ENCODE peak calls at places on chromosomes 6 and 20, in ten cellular contexts. J is mesothelial cell of epicardium, Y is A549, F is nephron progenitor cell, Q is WTC11, A is progenitor cell of endocrine pancreas, W is Caco-2, V is OCI-LY7, M is mucosa of descending colon, B is HFFc6. C is an unnamed sample.

GRCh38 chr20:914727-915498 is 1.2 kb downstream of the ANGPT4 start:
- DNase-seq in J (no peak), Y (no peak), F (no peak), Q (no peak), A (no peak), W (no peak), V (no peak), M (no peak), B (no peak), C (no peak)

GRCh38 chr6:30556964-30557682 is at the start of gene PRR3:
- DNase-seq in J (peak), Y (peak), F (peak), Q (peak), A (peak), W (peak), V (peak), M (peak), B (peak), C (peak)

GRCh38 chr20:60921021-60921622 is 330.9 kb upstream of the CDH4 start:
- DNase-seq in J (peak), Y (peak), F (peak), Q (no peak), A (peak), W (peak), V (no peak), M (no peak), B (no peak), C (no peak)

GRCh38 chr6:155448823-155449789 is 6.5 kb downstream of the NOX3 start:
- DNase-seq in J (no peak), Y (no peak), F (peak), Q (no peak), A (no peak), W (no peak), V (no peak), M (no peak), B (no peak), C (no peak)

GRCh38 chr20:38616457-38616856 is 14.8 kb downstream of the ARHGAP40 start:
- DNase-seq in J (no peak), Y (no peak), F (no peak), Q (no peak), A (no peak), W (no peak), V (no peak), M (no peak), B (no peak), C (no peak)

GRCh38 chr6:148959008-148959407 is 212.2 kb downstream of the UST start:
- DNase-seq in J (no peak), Y (no peak), F (no peak), Q (no peak), A (no peak), W (no peak), V (no peak), M (no peak), B (no peak), C (no peak)

GRCh38 chr6:156779206-156780116 is 2.3 kb downstream of the ARID1B start:
- DNase-seq in J (peak), Y (no peak), F (peak), Q (peak), A (peak), W (no peak), V (peak), M (peak), B (no peak), C (no peak)

GRCh38 chr6:89146748-89147715 is 1.2 kb downstream of the PM20D2 start:
- DNase-seq in J (no peak), Y (peak), F (no peak), Q (peak), A (no peak), W (peak), V (peak), M (no peak), B (peak), C (no peak)

GRCh38 chr6:46296586-46296985 is 125.8 kb upstream of the ENPP5 start:
- DNase-seq in J (no peak), Y (no peak), F (no peak), Q (no peak), A (no peak), W (no peak), V (no peak), M (no peak), B (no peak), C (no peak)

GRCh38 chr20:14922503-14923267 is 585.3 kb upstream of the FLRT3 start:
- DNase-seq in J (no peak), Y (no peak), F (no peak), Q (no peak), A (no peak), W (no peak), V (no peak), M (no peak), B (no peak), C (no peak)

GRCh38 chr6:135814043-135814442 is 37.5 kb upstream of the PDE7B start:
- DNase-seq in J (no peak), Y (no peak), F (no peak), Q (no peak), A (no peak), W (no peak), V (no peak), M (no peak), B (no peak), C (no peak)

GRCh38 chr20:3483309-3483708 is 12.5 kb downstream of the ATRN start:
- DNase-seq in J (no peak), Y (no peak), F (no peak), Q (no peak), A (no peak), W (peak), V (no peak), M (no peak), B (no peak), C (no peak)

GRCh38 chr6:12196326-12196936 is 93.7 kb upstream of the EDN1 start:
- DNase-seq in J (no peak), Y (no peak), F (no peak), Q (no peak), A (no peak), W (no peak), V (no peak), M (no peak), B (peak), C (no peak)

GRCh38 chr6:136079701-136080565 is 170.2 kb downstream of the MTFR2 start:
- DNase-seq in J (no peak), Y (no peak), F (no peak), Q (no peak), A (no peak), W (no peak), V (no peak), M (no peak), B (no peak), C (no peak)

GRCh38 chr6:16947461-16948159 is 154.2 kb upstream of the STMND1 start:
- DNase-seq in J (no peak), Y (no peak), F (no peak), Q (no peak), A (no peak), W (no peak), V (no peak), M (no peak), B (peak), C (no peak)

GRCh38 chr6:33869121-33869520 is 65.3 kb upstream of the MLN start:
- DNase-seq in J (no peak), Y (no peak), F (no peak), Q (no peak), A (no peak), W (no peak), V (no peak), M (no peak), B (no peak), C (no peak)

GRCh38 chr20:46963758-46964181 is 69.1 kb downstream of the EYA2 start:
- DNase-seq in J (no peak), Y (no peak), F (no peak), Q (no peak), A (no peak), W (no peak), V (peak), M (no peak), B (no peak), C (no peak)

GRCh38 chr6:56370591-56371198 is 123.3 kb upstream of the COL21A1 start:
- DNase-seq in J (no peak), Y (peak), F (no peak), Q (no peak), A (no peak), W (no peak), V (peak), M (no peak), B (peak), C (no peak)

GRCh38 chr6:114649298-114649697 is 306.5 kb upstream of the HS3ST5 start:
- DNase-seq in J (no peak), Y (no peak), F (no peak), Q (no peak), A (no peak), W (no peak), V (no peak), M (no peak), B (no peak), C (no peak)

GRCh38 chr20:45487231-45487635 is 17.7 kb downstream of the WFDC2 start:
- DNase-seq in J (no peak), Y (peak), F (peak), Q (peak), A (no peak), W (no peak), V (peak), M (no peak), B (no peak), C (no peak)

GRCh38 chr6:167644404-167645132 is 182.1 kb upstream of the AFDN start:
- DNase-seq in J (no peak), Y (no peak), F (no peak), Q (no peak), A (no peak), W (no peak), V (no peak), M (no peak), B (no peak), C (no peak)

GRCh38 chr20:24837721-24838456 is 111.2 kb upstream of the CST7 start:
- DNase-seq in J (no peak), Y (no peak), F (no peak), Q (no peak), A (no peak), W (no peak), V (no peak), M (no peak), B (peak), C (no peak)

GRCh38 chr6:136069119-136069518 is 181.0 kb downstream of the MTFR2 start:
- DNase-seq in J (no peak), Y (peak), F (no peak), Q (no peak), A (no peak), W (no peak), V (no peak), M (no peak), B (peak), C (no peak)

GRCh38 chr6:100175814-100176275 is 181.8 kb upstream of the MCHR2 start:
- DNase-seq in J (no peak), Y (no peak), F (no peak), Q (no peak), A (no peak), W (no peak), V (no peak), M (no peak), B (peak), C (no peak)

GRCh38 chr6:155967326-155967725 is 511.7 kb upstream of the NOX3 start:
- DNase-seq in J (no peak), Y (no peak), F (no peak), Q (no peak), A (no peak), W (no peak), V (no peak), M (no peak), B (no peak), C (no peak)

GRCh38 chr20:42118409-42119125 is 500.4 kb upstream of the CHD6 start:
- DNase-seq in J (no peak), Y (no peak), F (no peak), Q (no peak), A (no peak), W (no peak), V (no peak), M (no peak), B (no peak), C (no peak)

GRCh38 chr6:38909020-38909730 is 139.4 kb upstream of the GLP1R start:
- DNase-seq in J (no peak), Y (no peak), F (no peak), Q (no peak), A (no peak), W (no peak), V (no peak), M (no peak), B (no peak), C (no peak)

GRCh38 chr6:30814137-30815084 is 69.9 kb upstream of the DDR1 start:
- DNase-seq in J (no peak), Y (peak), F (no peak), Q (no peak), A (no peak), W (no peak), V (no peak), M (no peak), B (peak), C (no peak)

GRCh38 chr6:91082311-91082803 is 495.5 kb upstream of the MAP3K7 start:
- DNase-seq in J (no peak), Y (no peak), F (peak), Q (peak), A (no peak), W (no peak), V (no peak), M (no peak), B (no peak), C (no peak)

GRCh38 chr6:121614115-121614514 is 178.7 kb downstream of the GJA1 start:
- DNase-seq in J (no peak), Y (no peak), F (no peak), Q (no peak), A (no peak), W (no peak), V (no peak), M (no peak), B (no peak), C (no peak)

GRCh38 chr6:25178336-25178735 is 100.8 kb upstream of the CARMIL1 start:
- DNase-seq in J (no peak), Y (no peak), F (no peak), Q (no peak), A (no peak), W (no peak), V (no peak), M (no peak), B (no peak), C (no peak)

GRCh38 chr6:144528605-144529425 is 243.7 kb downstream of the UTRN start:
- DNase-seq in J (no peak), Y (no peak), F (peak), Q (peak), A (no peak), W (no peak), V (no peak), M (no peak), B (no peak), C (no peak)

GRCh38 chr6:33123732-33124524 is 48.1 kb downstream of the HLA-DPB1 start:
- DNase-seq in J (no peak), Y (peak), F (peak), Q (no peak), A (no peak), W (no peak), V (peak), M (no peak), B (no peak), C (no peak)

GRCh38 chr6:106520711-106521367 is 108.5 kb downstream of the RTN4IP1 start:
- DNase-seq in J (no peak), Y (no peak), F (no peak), Q (no peak), A (no peak), W (no peak), V (peak), M (peak), B (no peak), C (no peak)

GRCh38 chr20:58852559-58853271 is at the start of gene GNAS:
- DNase-seq in J (peak), Y (peak), F (peak), Q (peak), A (peak), W (peak), V (peak), M (peak), B (peak), C (no peak)

GRCh38 chr6:71444222-71444621 is 155.6 kb downstream of the OGFRL1 start:
- DNase-seq in J (no peak), Y (no peak), F (no peak), Q (no peak), A (no peak), W (no peak), V (no peak), M (no peak), B (no peak), C (no peak)
- TF ChIP-seq CTCF in J (no peak), Y (peak), F (no peak), Q (no peak), A (no peak), W (no peak), V (no peak), M (no peak), B (no peak), C (no peak)

GRCh38 chr6:158347335-158347734 is 35.1 kb downstream of the TULP4 start:
- DNase-seq in J (no peak), Y (no peak), F (no peak), Q (no peak), A (no peak), W (no peak), V (no peak), M (no peak), B (no peak), C (no peak)
- TF ChIP-seq CTCF in J (no peak), Y (no peak), F (no peak), Q (no peak), A (no peak), W (no peak), V (no peak), M (no peak), B (peak), C (no peak)

GRCh38 chr20:41061155-41061554 is 32.5 kb downstream of the TOP1 start:
- DNase-seq in J (no peak), Y (no peak), F (no peak), Q (no peak), A (no peak), W (no peak), V (no peak), M (no peak), B (no peak), C (no peak)

GRCh38 chr20:41064377-41064776 is 35.8 kb downstream of the TOP1 start:
- DNase-seq in J (no peak), Y (no peak), F (no peak), Q (no peak), A (no peak), W (no peak), V (no peak), M (no peak), B (no peak), C (no peak)

GRCh38 chr20:41065716-41066115 is 37.1 kb downstream of the TOP1 start:
- DNase-seq in J (no peak), Y (no peak), F (no peak), Q (no peak), A (no peak), W (no peak), V (no peak), M (no peak), B (no peak), C (no peak)

GRCh38 chr20:41059236-41059635 is 30.6 kb downstream of the TOP1 start:
- DNase-seq in J (no peak), Y (no peak), F (no peak), Q (no peak), A (no peak), W (no peak), V (no peak), M (no peak), B (no peak), C (no peak)

DNA sequence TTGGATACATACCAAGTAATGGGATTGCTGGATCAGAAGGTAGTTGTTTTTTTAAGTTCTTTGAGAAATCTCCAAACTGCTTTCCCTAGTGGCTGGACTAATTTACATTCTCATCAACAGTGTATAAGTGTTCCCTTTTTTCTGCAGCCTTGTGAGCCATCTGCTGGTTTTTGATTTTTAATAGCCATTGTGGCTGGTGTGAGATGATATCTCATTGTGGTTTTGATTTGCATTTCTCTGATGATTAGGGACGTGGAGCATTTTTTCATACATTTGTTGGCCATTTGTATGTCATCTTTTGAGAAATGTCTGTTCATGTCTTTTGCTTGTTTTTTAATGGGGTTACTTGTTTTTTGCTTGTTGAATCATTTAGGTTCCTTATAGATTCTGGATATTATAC is 34.8 kb downstream of the TOP1 start:
- DNase-seq in J (no peak), Y (no peak), F (no peak), Q (no peak), A (no peak), W (no peak), V (peak), M (no peak), B (no peak), C (no peak)
- TF ChIP-seq CTCF in J (no peak), Y (no peak), F (no peak), Q (no peak), A (no peak), W (no peak), V (no peak), M (no peak), B (no peak), C (no peak)

DNA sequence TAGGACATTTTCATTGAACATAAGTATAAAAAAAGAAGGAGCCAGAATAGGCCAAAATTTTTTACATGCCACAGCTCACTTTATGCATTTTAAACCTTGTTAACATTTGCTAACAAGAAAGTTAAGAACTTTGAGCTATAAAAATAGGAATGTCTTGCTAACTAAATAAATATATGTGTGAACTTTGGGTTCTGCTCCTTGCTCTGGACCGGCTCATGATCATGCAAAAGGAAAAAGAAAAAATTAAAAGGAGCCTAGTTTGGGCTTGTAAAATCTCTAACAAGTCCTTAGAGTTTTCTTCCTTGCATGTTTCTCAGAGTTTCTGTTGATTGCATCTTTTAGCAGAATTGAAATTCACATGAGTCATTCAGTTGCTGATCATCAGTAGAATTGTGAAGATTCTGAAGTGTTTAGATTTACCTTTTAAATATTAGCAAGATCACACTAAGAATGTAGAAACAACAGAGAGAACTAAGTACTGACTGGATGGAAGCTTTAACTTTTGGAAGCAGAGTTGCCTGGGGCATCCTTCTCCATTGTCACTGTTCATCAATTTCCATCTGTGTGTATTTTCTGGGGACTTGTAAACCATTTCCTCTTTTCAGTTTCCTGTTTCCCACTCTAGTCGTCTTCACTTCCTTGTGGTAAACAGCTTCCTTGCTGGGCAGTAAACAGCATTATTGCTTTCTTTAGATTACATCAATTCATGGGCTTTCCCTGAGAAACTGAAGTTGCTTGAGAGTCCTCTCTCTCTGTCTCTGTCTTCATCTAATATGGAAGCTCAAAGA is 458.4 kb upstream of the BTBD3 start:
- DNase-seq in J (no peak), Y (no peak), F (no peak), Q (no peak), A (no peak), W (no peak), V (no peak), M (no peak), B (peak), C (no peak)
- TF ChIP-seq CTCF in J (no peak), Y (no peak), F (no peak), Q (no peak), A (no peak), W (no peak), V (no peak), M (no peak), B (no peak), C (no peak)

GRCh38 chr20:63682384-63683139 is 13.9 kb upstream of the TNFRSF6B start:
- DNase-seq in J (no peak), Y (peak), F (no peak), Q (no peak), A (no peak), W (peak), V (no peak), M (peak), B (peak), C (no peak)
- TF ChIP-seq CTCF in J (no peak), Y (no peak), F (no peak), Q (no peak), A (no peak), W (no peak), V (no peak), M (no peak), B (no peak), C (no peak)

C was measured in type B pancreatic cell.